ENCODE peak calls at places on chromosome 17, in six cellular contexts. Y is pulmonary artery endothelial cell, Z is HTR-8/SVneo, R is Right ventricle myocardium inferior, H is posterior cingulate gyrus, T is NCI-H2171 treated with DMSO at 0.1 percent for 48 hours. E is an unnamed sample.

GRCh38 chr17:42285346-42286050 is 2.8 kb upstream of the STAT5A start:
- DNase-seq in Z (no peak), Y (no peak), T (no peak), R (no peak), H (no peak), E (no peak)

GRCh38 chr17:6374761-6375312 is 60.1 kb downstream of the AIPL1 start:
- DNase-seq in T (no peak), Z (peak; percentile 73), R (no peak), H (no peak), Y (no peak), E (no peak)

GRCh38 chr17:81884520-81884919 is 6.9 kb downstream of the ALYREF start:
- DNase-seq in R (no peak), Z (no peak), H (no peak), T (no peak), Y (no peak), E (no peak)

GRCh38 chr17:55228683-55229192 is 36.0 kb upstream of the HLF start:
- DNase-seq in T (no peak), R (no peak), Z (no peak), H (no peak), Y (no peak), E (no peak)

GRCh38 chr17:35291802-35292201 is 48.9 kb downstream of the SLFN5 start:
- DNase-seq in Y (no peak), R (no peak), Z (no peak), T (no peak), H (no peak), E (no peak)

GRCh38 chr17:4944554-4945175 is 3.7 kb downstream of the PFN1 start:
- DNase-seq in H (no peak), Z (no peak), T (no peak), Y (no peak), R (no peak), E (no peak)

GRCh38 chr17:65604070-65604469 is 42.6 kb upstream of the AXIN2 start:
- DNase-seq in Y (peak; percentile 36), H (no peak), R (no peak), T (no peak), Z (no peak), E (no peak)

GRCh38 chr17:49969134-49969759 is at the start of gene DLX4:
- DNase-seq in T (no peak), R (peak; percentile 85), Z (no peak), Y (no peak), H (no peak), E (peak; percentile 23)

GRCh38 chr17:64628641-64629040 is 33.5 kb downstream of the SMURF2 start:
- DNase-seq in R (no peak), H (no peak), T (no peak), Y (no peak), Z (no peak), E (no peak)

GRCh38 chr17:36884495-36885160 is 52.6 kb upstream of the LHX1 start:
- DNase-seq in H (no peak), Z (no peak), T (no peak), Y (no peak), R (no peak), E (no peak)

GRCh38 chr17:79400989-79401703 is 209.7 kb downstream of the RBFOX3 start:
- DNase-seq in Z (peak; percentile 77), R (no peak), Y (no peak), H (peak; percentile 80), T (peak; percentile 83), E (peak; percentile 86)

GRCh38 chr17:74358696-74359095 is 3.0 kb downstream of the BTBD17 start:
- DNase-seq in R (peak; percentile 7), H (no peak), Z (no peak), Y (no peak), T (no peak), E (no peak)

GRCh38 chr17:996554-997344 is at the start of gene TIMM22:
- DNase-seq in Z (peak; percentile 96), Y (peak; percentile 96), T (peak; percentile 97), H (peak; percentile 91), R (peak; percentile 96), E (peak; percentile 98)

GRCh38 chr17:7858487-7858832 is 657 bp downstream of the CYB5D1 start:
- DNase-seq in Y (no peak), T (peak; percentile 52), H (no peak), Z (no peak), R (no peak), E (no peak)

E was measured in cerebellum.